ENCODE peak calls at places on chromosomes 7 and 10, in six cellular contexts. N, I, E, U, S and R are unnamed samples.

GRCh38 chr7:148515728-148516715 is 74.5 kb upstream of the C7orf33 start:
- DNase-seq in S (no peak), E (no peak), I (no peak), U (no peak), N (no peak), R (no peak)

GRCh38 chr7:87216701-87217508 is 2.6 kb downstream of the TMEM243 start:
- DNase-seq in E (no peak), U (no peak), N (no peak), S (no peak), I (no peak), R (no peak)

GRCh38 chr7:2222516-2222915 is 10.2 kb downstream of the MAD1L1 start:
- DNase-seq in E (no peak), N (no peak), I (no peak), S (no peak), U (no peak), R (no peak)

GRCh38 chr7:106493041-106493731 is 167.8 kb downstream of the CCDC71L start:
- DNase-seq in E (no peak), N (no peak), S (no peak), I (no peak), U (no peak), R (no peak)

GRCh38 chr10:59283456-59284082 is 78.8 kb downstream of the FAM13C start:
- DNase-seq in I (no peak), U (no peak), E (no peak), S (peak; percentile 5), N (no peak), R (no peak)

GRCh38 chr7:39510738-39511372 is 55.3 kb upstream of the YAE1 start:
- DNase-seq in I (no peak), E (no peak), N (no peak), U (peak; percentile 29), S (no peak), R (peak; percentile 37)

GRCh38 chr10:122140941-122141623 is 130.0 kb upstream of the BTBD16 start:
- DNase-seq in N (peak; percentile 87), S (peak; percentile 93), U (peak; percentile 96), E (peak; percentile 84), I (no peak), R (peak; percentile 94)

GRCh38 chr7:11228515-11228914 is 254.8 kb downstream of the PHF14 start:
- DNase-seq in I (no peak), S (peak; percentile 40), E (no peak), U (peak; percentile 54), N (peak; percentile 83), R (no peak)

GRCh38 chr7:34497153-34497777 is 160.8 kb upstream of the NPSR1 start:
- DNase-seq in U (no peak), I (peak; percentile 29), S (no peak), N (no peak), E (no peak), R (peak; percentile 15)

GRCh38 chr10:86264481-86265231 is 101.9 kb downstream of the GRID1 start:
- DNase-seq in U (no peak), N (no peak), S (no peak), E (no peak), I (no peak), R (no peak)

GRCh38 chr10:131847241-131847783 is 53.5 kb upstream of the PPP2R2D start:
- DNase-seq in S (no peak), I (no peak), N (no peak), E (no peak), U (no peak), R (no peak)

GRCh38 chr7:41774966-41775365 is 72.1 kb upstream of the INHBA start:
- DNase-seq in S (no peak), E (no peak), U (no peak), N (no peak), I (no peak), R (no peak)

GRCh38 chr7:111138196-111138569 is 47.3 kb downstream of the LRRN3 start:
- DNase-seq in E (no peak), S (peak; percentile 60), N (peak; percentile 16), I (no peak), U (peak; percentile 64), R (no peak)

GRCh38 chr7:19963695-19964094 is 190.3 kb upstream of the TMEM196 start:
- DNase-seq in E (no peak), S (peak; percentile 8), U (peak; percentile 39), I (no peak), N (no peak), R (no peak)

GRCh38 chr10:47298730-47299129 is 1.3 kb upstream of the GDF10 start:
- DNase-seq in S (no peak), I (no peak), N (no peak), E (no peak), U (no peak), R (no peak)

GRCh38 chr7:127678947-127679346 is 27.0 kb downstream of the SND1 start:
- DNase-seq in N (no peak), I (no peak), U (peak; percentile 35), E (no peak), S (no peak), R (no peak)

GRCh38 chr7:30884881-30885280 is 26.8 kb upstream of the AQP1 start:
- DNase-seq in S (no peak), I (no peak), E (no peak), U (no peak), N (no peak), R (no peak)

GRCh38 chr10:69939033-69939432 is 113.6 kb upstream of the MACROH2A2 start:
- DNase-seq in N (no peak), I (no peak), S (no peak), U (no peak), E (no peak), R (no peak)

GRCh38 chr10:88457680-88458079 is 125.4 kb downstream of the RNLS start:
- DNase-seq in S (no peak), U (no peak), N (no peak), E (no peak), I (no peak), R (no peak)

GRCh38 chr7:44222074-44222473 is 21.3 kb downstream of the YKT6 start:
- DNase-seq in N (no peak), I (no peak), S (no peak), U (no peak), E (no peak), R (no peak)

GRCh38 chr7:67566101-67566500 is 569.5 kb downstream of the TYW1 start:
- DNase-seq in S (peak; percentile 39), E (no peak), U (no peak), I (no peak), N (no peak), R (no peak)

GRCh38 chr10:14578060-14578952 is 196.4 kb downstream of the FAM107B start:
- DNase-seq in U (no peak), E (no peak), I (no peak), N (no peak), S (no peak), R (no peak)

DNA sequence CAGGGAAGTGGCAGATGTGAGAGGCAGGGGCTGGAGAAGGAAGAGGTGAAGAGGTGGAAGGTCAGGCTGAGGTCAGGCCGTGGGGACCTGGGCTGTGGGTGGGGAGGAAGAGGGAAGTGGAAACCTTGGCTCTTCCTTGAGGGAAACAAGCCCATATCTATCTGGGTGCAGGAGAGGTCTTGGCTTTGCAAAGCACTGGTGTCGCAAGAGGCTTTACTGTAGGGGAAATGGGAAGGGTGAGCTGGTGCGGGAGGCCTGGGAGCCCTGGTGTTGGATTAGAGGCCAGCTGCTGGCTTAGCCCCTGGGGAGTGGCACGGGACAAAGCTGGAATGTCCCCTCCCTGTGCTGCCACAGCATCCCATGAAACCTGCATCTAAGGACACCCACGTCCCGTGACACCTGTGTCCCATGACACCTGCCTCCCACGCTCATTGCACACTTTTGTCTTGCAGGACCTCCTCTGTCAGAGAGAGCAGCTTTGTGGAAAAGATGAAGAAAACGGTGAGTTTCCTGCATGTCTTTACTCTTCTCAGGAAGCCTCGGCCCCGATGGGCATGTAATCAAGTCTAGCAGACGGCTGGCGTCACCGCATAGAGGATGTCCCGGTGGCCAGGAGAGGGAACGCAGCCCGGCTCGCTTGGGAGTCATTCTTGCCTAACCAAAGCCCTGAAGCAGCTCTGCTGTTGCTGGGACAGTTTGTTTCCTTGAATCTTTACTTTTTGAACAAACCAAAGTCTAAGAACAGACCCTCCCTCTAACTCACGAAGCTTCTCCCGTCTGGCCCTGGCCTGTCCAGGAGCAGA is 22.2 kb downstream of the TMEM120A start:
- DNase-seq in U (peak; percentile 44), E (no peak), S (peak; percentile 39), N (no peak), I (peak; percentile 59), R (no peak)
- TF ChIP-seq CTCF in U (no peak), E (no peak), S (peak; percentile 16), N (no peak), I (no peak), R (no peak)

DNA sequence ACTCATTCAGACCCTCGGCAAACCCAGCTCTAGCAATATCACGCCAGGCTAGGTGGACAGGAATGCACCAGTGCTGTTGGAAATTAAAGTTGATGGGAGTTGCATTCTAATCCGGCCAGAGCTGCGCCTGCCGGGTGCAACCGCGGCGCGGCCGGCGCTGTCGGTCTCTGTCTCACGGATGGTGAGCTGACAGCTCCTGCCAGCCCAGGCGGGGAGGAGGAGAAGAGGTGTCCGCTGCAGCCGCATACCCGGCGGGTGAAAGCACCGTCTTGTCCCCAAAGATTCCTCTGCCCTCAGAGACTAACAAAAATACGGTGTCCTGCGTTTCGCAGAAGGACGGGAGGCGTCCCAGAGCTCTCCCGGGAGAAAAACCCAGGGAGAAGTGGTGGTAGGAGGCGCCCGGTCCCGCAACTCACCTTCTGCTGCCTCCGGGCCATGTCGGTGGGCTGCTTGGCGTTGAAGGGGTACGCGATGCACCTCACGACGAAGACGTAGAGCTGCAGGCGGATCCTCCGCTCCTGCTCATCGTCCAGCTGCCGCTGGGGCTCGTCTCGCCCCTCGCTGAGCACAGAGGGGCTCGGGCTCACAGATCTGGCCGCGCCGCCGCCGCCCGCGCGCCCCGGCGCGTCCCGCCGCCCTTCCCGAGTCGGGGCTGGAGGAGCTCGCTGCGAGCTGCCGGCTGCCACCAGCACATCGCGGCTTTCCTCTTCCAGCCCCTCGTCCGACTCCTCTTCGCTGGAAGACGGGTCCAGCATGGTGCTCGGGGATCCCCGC is 490 bp downstream of the CADPS2 start:
- DNase-seq in I (peak; percentile 64), E (no peak), N (no peak), U (peak; percentile 24), S (peak; percentile 17), R (peak; percentile 16)
- TF ChIP-seq CTCF in I (no peak), E (no peak), N (no peak), U (peak; percentile 5), S (peak; percentile 11), R (no peak)

GRCh38 chr10:77716943-77717735 is 79.5 kb upstream of the KCNMA1 start:
- DNase-seq in S (peak; percentile 23), U (peak; percentile 67), I (no peak), E (no peak), N (no peak), R (no peak)

GRCh38 chr10:77713506-77714280 is 76.1 kb upstream of the KCNMA1 start:
- DNase-seq in I (no peak), E (no peak), U (peak; percentile 64), S (peak; percentile 56), N (no peak), R (no peak)

GRCh38 chr10:77712207-77712606 is 74.6 kb upstream of the KCNMA1 start:
- DNase-seq in E (no peak), N (no peak), I (no peak), S (no peak), U (no peak), R (no peak)

GRCh38 chr10:77715536-77715935 is 77.9 kb upstream of the KCNMA1 start:
- DNase-seq in E (no peak), U (no peak), S (no peak), I (no peak), N (no peak), R (no peak)

GRCh38 chr10:77715081-77715480 is 77.5 kb upstream of the KCNMA1 start:
- DNase-seq in N (no peak), U (no peak), S (no peak), E (no peak), I (no peak), R (peak; percentile 50)
- TF ChIP-seq CTCF in N (no peak), U (no peak), S (no peak), E (no peak), I (peak; percentile 21), R (no peak)

GRCh38 chr10:32961892-32962369 is 3.9 kb upstream of the ITGB1 start:
- DNase-seq in I (no peak), S (peak; percentile 87), E (peak; percentile 66), N (no peak), U (peak; percentile 86), R (peak; percentile 67)
- TF ChIP-seq CTCF in I (no peak), S (peak; percentile 42), E (peak; percentile 9), N (no peak), U (peak; percentile 27), R (no peak)